ENCODE peak calls at places on chromosome 7, in four cellular contexts. M is GM10248, C is A549, X is AG04450. H is an unnamed sample.

GRCh38 chr7:150586068-150586777 is 19.0 kb downstream of the GIMAP4 start:
- DNase-seq in X (no peak), M (no peak), C (no peak), H (no peak)

GRCh38 chr7:73973091-73973490 is 54.9 kb upstream of the ELN start:
- DNase-seq in M (no peak), C (no peak), X (no peak), H (no peak)

GRCh38 chr7:29000346-29000745 is 42.2 kb upstream of the TRIL start:
- DNase-seq in M (no peak), X (no peak), C (no peak), H (no peak)

GRCh38 chr7:140702774-140703173 is 6.3 kb downstream of the NDUFB2 start:
- DNase-seq in X (no peak), C (no peak), M (no peak), H (no peak)

GRCh38 chr7:149497467-149498261 is at the start of gene ZNF746:
- DNase-seq in C (peak; percentile 84), M (peak; percentile 96), X (peak; percentile 33), H (peak; percentile 77)

GRCh38 chr7:28037220-28038010 is 143.2 kb downstream of the JAZF1 start:
- DNase-seq in X (peak; percentile 83), M (peak; percentile 43), C (peak; percentile 95), H (peak; percentile 96)

GRCh38 chr7:43847496-43847895 is 21.8 kb downstream of the MRPS24 start:
- DNase-seq in M (no peak), C (no peak), X (no peak), H (no peak)

GRCh38 chr7:129240119-129240815 is 15.4 kb downstream of the AHCYL2 start:
- DNase-seq in X (no peak), M (no peak), C (no peak), H (peak; percentile 16)

GRCh38 chr7:3754488-3755365 is 453.7 kb downstream of the SDK1 start:
- DNase-seq in M (no peak), C (no peak), X (peak; percentile 6), H (no peak)

GRCh38 chr7:121831320-121831719 is 41.6 kb upstream of the PTPRZ1 start:
- DNase-seq in X (no peak), C (no peak), M (no peak), H (peak; percentile 76)

GRCh38 chr7:27185708-27186449 is 847 bp upstream of the HOXA11 start:
- DNase-seq in M (no peak), X (no peak), C (no peak), H (no peak)

GRCh38 chr7:132109768-132110167 is 466.5 kb downstream of the PLXNA4 start:
- DNase-seq in M (no peak), C (no peak), X (no peak), H (peak; percentile 19)

GRCh38 chr7:128932862-128933821 is 4.6 kb upstream of the IRF5 start:
- DNase-seq in M (peak; percentile 74), X (no peak), C (no peak), H (no peak)

GRCh38 chr7:155236386-155236785 is 61.3 kb upstream of the INSIG1 start:
- DNase-seq in X (no peak), M (no peak), C (no peak), H (no peak)

GRCh38 chr7:95631545-95631944 is 35.2 kb upstream of the PDK4 start:
- DNase-seq in X (no peak), C (no peak), M (no peak), H (no peak)

GRCh38 chr7:17523813-17524741 is 225.6 kb downstream of the AHR start:
- DNase-seq in X (no peak), M (no peak), C (peak; percentile 76), H (peak; percentile 96)

GRCh38 chr7:39186131-39186530 is 208.4 kb downstream of the POU6F2 start:
- DNase-seq in C (no peak), X (no peak), M (no peak), H (no peak)

GRCh38 chr7:119256001-119256400 is 1017.0 kb upstream of the KCND2 start:
- DNase-seq in C (no peak), X (no peak), M (no peak), H (no peak)

GRCh38 chr7:149733131-149733531 is 40.3 kb downstream of the ZNF467 start:
- DNase-seq in C (no peak), M (no peak), X (no peak), H (no peak)

GRCh38 chr7:24692592-24692991 is 64.7 kb downstream of the GSDME start:
- DNase-seq in M (no peak), X (no peak), C (no peak), H (no peak)

GRCh38 chr7:40584667-40585433 is 450.0 kb downstream of the SUGCT start:
- DNase-seq in X (no peak), C (no peak), M (no peak), H (peak; percentile 82)

GRCh38 chr7:1679966-1680730 is 10.1 kb downstream of the ELFN1 start:
- DNase-seq in M (peak; percentile 7), C (no peak), X (no peak), H (no peak)

GRCh38 chr7:91749418-91749817 is 131.1 kb downstream of the MTERF1 start:
- DNase-seq in C (no peak), M (no peak), X (no peak), H (no peak)

GRCh38 chr7:141585592-141586510 is 34.6 kb downstream of the AGK start:
- DNase-seq in M (peak; percentile 30), C (peak; percentile 70), X (peak; percentile 76), H (peak; percentile 83)

GRCh38 chr7:130926021-130926691 is 192.1 kb upstream of the KLF14 start:
- DNase-seq in C (no peak), M (no peak), X (no peak), H (no peak)

GRCh38 chr7:129989466-129989865 is 36.7 kb upstream of the UBE2H start:
- DNase-seq in M (peak; percentile 49), X (no peak), C (no peak), H (peak; percentile 24)

GRCh38 chr7:80997841-80998240 is 79.0 kb upstream of the SEMA3C start:
- DNase-seq in M (no peak), C (no peak), X (no peak), H (no peak)

GRCh38 chr7:70563960-70564359 is 568.0 kb upstream of the GALNT17 start:
- DNase-seq in X (no peak), C (no peak), M (no peak), H (no peak)

GRCh38 chr7:70568674-70569334 is 563.1 kb upstream of the GALNT17 start:
- DNase-seq in C (no peak), M (no peak), X (no peak), H (no peak)

GRCh38 chr7:70569335-70569819 is 562.6 kb upstream of the GALNT17 start:
- DNase-seq in C (no peak), M (no peak), X (no peak), H (no peak)

GRCh38 chr7:70565723-70566122 is 566.2 kb upstream of the GALNT17 start:
- DNase-seq in X (no peak), C (no peak), M (no peak), H (no peak)

GRCh38 chr7:70566659-70567058 is 565.3 kb upstream of the GALNT17 start:
- DNase-seq in X (no peak), C (no peak), M (no peak), H (peak; percentile 19)
- TF ChIP-seq CTCF in X (no peak), C (no peak), M (no peak), H (no peak)

GRCh38 chr7:138460649-138461607 is 869 bp downstream of the TRIM24 start:
- DNase-seq in M (peak; percentile 68), X (no peak), C (peak; percentile 51), H (peak; percentile 51)
- TF ChIP-seq CTCF in M (no peak), X (no peak), C (peak; percentile 18), H (no peak)

DNA sequence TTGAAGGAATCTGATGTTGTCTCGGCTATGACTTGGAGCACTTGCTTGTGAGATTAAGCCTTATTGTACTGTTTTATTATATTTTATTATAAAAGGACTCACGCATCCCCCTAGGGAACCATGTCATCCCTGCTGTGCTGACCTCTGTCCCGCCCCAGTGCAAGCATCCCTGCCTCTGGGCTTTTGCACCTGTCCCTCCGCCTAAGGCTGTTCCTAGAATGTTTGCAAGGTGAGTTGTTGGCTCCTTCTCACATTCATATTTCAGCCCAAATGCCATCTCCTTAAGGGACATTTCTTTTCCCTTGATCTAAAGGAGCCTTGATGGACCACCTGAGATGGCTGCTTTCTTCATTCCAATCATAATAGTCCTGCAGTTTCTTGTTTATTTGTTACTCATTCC is 236.9 kb upstream of the IGFBP3 start:
- DNase-seq in X (no peak), C (no peak), M (no peak), H (no peak)
- TF ChIP-seq CTCF in X (no peak), C (no peak), M (no peak), H (no peak)

DNA sequence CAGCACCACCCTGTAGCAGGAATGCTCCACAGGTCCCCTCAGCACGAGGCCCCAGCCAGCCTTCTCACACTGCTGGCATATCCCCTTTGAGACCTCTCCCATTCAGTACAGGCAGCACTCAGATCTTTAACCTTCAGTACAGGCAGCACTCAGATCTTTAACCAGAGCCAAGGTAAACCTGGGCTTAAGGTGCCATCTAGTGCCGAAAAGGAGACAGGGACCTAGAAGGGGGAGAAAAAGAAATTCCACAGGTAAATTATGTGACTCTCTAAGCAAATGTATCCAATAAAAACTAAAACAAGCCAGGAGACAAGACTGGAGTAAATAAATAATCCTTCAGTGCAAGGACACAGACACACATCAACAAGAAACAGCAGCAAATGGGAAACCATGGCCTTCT is 358.6 kb downstream of the PTPRN2 start:
- DNase-seq in X (no peak), M (no peak), C (no peak), H (no peak)
- TF ChIP-seq CTCF in X (no peak), M (no peak), C (no peak), H (no peak)

GRCh38 chr7:13990984-13991790 is 1.7 kb upstream of the ETV1 start:
- DNase-seq in X (peak; percentile 95), C (peak; percentile 93), M (peak; percentile 38), H (peak; percentile 98)
- TF ChIP-seq CTCF in X (no peak), C (no peak), M (no peak), H (no peak)

GRCh38 chr7:42574693-42575084 is 337.2 kb downstream of the C7orf25 start:
- DNase-seq in X (no peak), C (no peak), M (no peak), H (no peak)
- TF ChIP-seq CTCF in X (no peak), C (no peak), M (no peak), H (peak; percentile 64)

GRCh38 chr7:157023589-157023905 is 13.1 kb upstream of the MNX1 start:
- DNase-seq in M (no peak), X (no peak), C (no peak), H (no peak)
- TF ChIP-seq CTCF in M (no peak), X (no peak), C (no peak), H (no peak)